ENCODE peak calls at places on chromosome 20, in nine cellular contexts. Y is activated CD4-positive, CD25-positive, alpha-beta regulatory T cell treated with anti-CD3 and anti-CD28 coated beads, Interleukin-2, amount 50 U/mL, for 72 hours; U is HT1080; A is hypothalamus; N is left cardiac atrium; W is pancreas; E is AG04450; X is stimulated activated CD8-positive, alpha-beta memory T cell treated with anti-CD3 and anti-CD28 coated beads, Interleukin-4, amount 100 ng/mL, for 24 hours; C is naive thymus-derived CD8-positive, alpha-beta T cell. R is an unnamed sample.

GRCh38 chr20:17662333-17663039 is 19.6 kb downstream of the RRBP1 start:
- DNase-seq in E (no peak), N (peak), Y (no peak), C (no peak), X (no peak), A (no peak), W (peak), U (no peak), R (no peak)

GRCh38 chr20:46400253-46400652 is 6.2 kb downstream of the ELMO2 start:
- DNase-seq in X (no peak), A (no peak), N (no peak), W (no peak), E (peak), U (peak), Y (no peak), C (no peak), R (no peak)

GRCh38 chr20:36155991-36156390 is 1.5 kb downstream of the EPB41L1 start:
- DNase-seq in U (no peak), C (no peak), X (no peak), N (no peak), E (no peak), W (no peak), A (no peak), Y (no peak), R (peak)

GRCh38 chr20:23640873-23641667 is 3.3 kb upstream of the CST3 start:
- DNase-seq in E (no peak), N (no peak), Y (no peak), A (no peak), U (no peak), C (no peak), W (no peak), X (no peak), R (no peak)

GRCh38 chr20:5844063-5844681 is 94.0 kb downstream of the SHLD1 start:
- DNase-seq in Y (peak), E (no peak), W (no peak), A (no peak), U (peak), X (peak), N (no peak), C (no peak), R (no peak)

GRCh38 chr20:37565134-37565811 is 37.6 kb upstream of the BLCAP start:
- DNase-seq in X (no peak), C (no peak), A (no peak), E (no peak), Y (no peak), N (no peak), W (no peak), U (no peak), R (no peak)

GRCh38 chr20:50600281-50600895 is 90.2 kb downstream of the PTPN1 start:
- DNase-seq in U (no peak), N (no peak), Y (no peak), E (no peak), W (no peak), C (no peak), A (no peak), X (no peak), R (peak)

GRCh38 chr20:14672066-14672465 is 334.7 kb upstream of the FLRT3 start:
- DNase-seq in A (no peak), E (no peak), Y (no peak), U (no peak), N (no peak), C (no peak), W (no peak), X (no peak), R (no peak)